ENCODE peak calls at places on chromosomes 4 and X, in six cellular contexts. U, Q, Z, D, W and P are unnamed samples.

GRCh38 chrX:47078129-47079043 is at the start of gene RGN:
- DNase-seq in D (no peak), Z (peak; percentile 69), U (peak; percentile 61), Q (peak; percentile 28), W (peak; percentile 12), P (no peak)

GRCh38 chr4:52198356-52198755 is 147.3 kb downstream of the SPATA18 start:
- DNase-seq in Q (no peak), D (no peak), W (peak; percentile 6), Z (no peak), U (no peak), P (no peak)

GRCh38 chr4:44629280-44629866 is 22.1 kb downstream of the YIPF7 start:
- DNase-seq in Q (no peak), D (no peak), U (no peak), Z (peak; percentile 67), W (peak; percentile 45), P (no peak)

GRCh38 chrX:386768-387575 is at the start of gene PPP2R3B:
- DNase-seq in Q (peak; percentile 100), Z (peak; percentile 99), U (peak; percentile 99), W (peak; percentile 98), D (peak; percentile 98), P (peak; percentile 99)

GRCh38 chrX:118178450-118178849 is 61.8 kb upstream of the KLHL13 start:
- DNase-seq in D (no peak), W (no peak), Q (no peak), Z (peak; percentile 48), U (no peak), P (no peak)

GRCh38 chr4:86058621-86059020 is 301.2 kb downstream of the MAPK10 start:
- DNase-seq in D (no peak), Z (no peak), W (no peak), Q (no peak), U (no peak), P (no peak)

GRCh38 chr4:182144621-182145359 is 98.4 kb upstream of the TENM3 start:
- DNase-seq in U (no peak), Z (peak; percentile 78), D (peak; percentile 46), Q (no peak), W (peak; percentile 19), P (no peak)

GRCh38 chrX:19381326-19381725 is 37.6 kb downstream of the PDHA1 start:
- DNase-seq in Q (no peak), Z (no peak), U (no peak), W (no peak), D (no peak), P (no peak)

GRCh38 chr4:142719854-142720541 is 126.1 kb downstream of the INPP4B start:
- DNase-seq in U (no peak), Q (no peak), D (peak; percentile 2), W (peak; percentile 48), Z (no peak), P (no peak)

GRCh38 chr4:184066584-184067300 is 150.9 kb downstream of the ENPP6 start:
- DNase-seq in Q (peak; percentile 18), Z (no peak), D (no peak), U (no peak), W (peak; percentile 6), P (no peak)

GRCh38 chr4:36189511-36190226 is 54.6 kb downstream of the ARAP2 start:
- DNase-seq in U (no peak), D (no peak), Z (no peak), W (no peak), Q (no peak), P (no peak)

GRCh38 chr4:140875751-140876389 is 119.7 kb upstream of the TBC1D9 start:
- DNase-seq in D (peak; percentile 71), U (no peak), Q (no peak), W (no peak), Z (no peak), P (no peak)

GRCh38 chr4:140331245-140331644 is 42.2 kb upstream of the SCOC start:
- DNase-seq in Q (no peak), D (no peak), W (no peak), U (no peak), Z (no peak), P (no peak)

GRCh38 chr4:36348403-36348938 is 67.1 kb downstream of the DTHD1 start:
- DNase-seq in D (no peak), Q (no peak), Z (no peak), U (no peak), W (no peak), P (no peak)

GRCh38 chrX:9133426-9133825 is 99.5 kb upstream of the FAM9B start:
- DNase-seq in Q (no peak), U (no peak), Z (no peak), D (peak; percentile 15), W (peak; percentile 27), P (no peak)

GRCh38 chr4:38872620-38873019 is 5.0 kb downstream of the FAM114A1 start:
- DNase-seq in W (peak; percentile 85), Q (no peak), U (no peak), Z (no peak), D (peak; percentile 61), P (no peak)

GRCh38 chrX:51855698-51856097 is 37.7 kb upstream of the MAGED1 start:
- DNase-seq in D (no peak), Q (no peak), U (no peak), Z (no peak), W (no peak), P (no peak)

GRCh38 chrX:51852621-51853020 is 40.8 kb upstream of the MAGED1 start:
- DNase-seq in U (no peak), D (no peak), W (no peak), Q (no peak), Z (no peak), P (no peak)

GRCh38 chrX:51860679-51861078 is 32.7 kb upstream of the MAGED1 start:
- DNase-seq in W (peak; percentile 45), Q (peak; percentile 8), U (no peak), D (peak; percentile 4), Z (peak; percentile 57), P (no peak)

GRCh38 chrX:51853251-51853650 is 40.2 kb upstream of the MAGED1 start:
- DNase-seq in Q (no peak), W (no peak), D (no peak), Z (peak; percentile 46), U (no peak), P (no peak)

GRCh38 chrX:51857159-51857733 is 36.2 kb upstream of the MAGED1 start:
- DNase-seq in Q (no peak), U (no peak), D (no peak), Z (no peak), W (no peak), P (no peak)
- H3K9me3 ChIP-seq in Q (no peaks in the 10 kb centered on the region), U (no peaks in the 10 kb centered on the region), D (no peaks in the 10 kb centered on the region), Z (peaks cover 38% of the 10 kb centered on the region), W (no peaks in the 10 kb centered on the region), P (peaks cover 9% of the 10 kb centered on the region)

DNA sequence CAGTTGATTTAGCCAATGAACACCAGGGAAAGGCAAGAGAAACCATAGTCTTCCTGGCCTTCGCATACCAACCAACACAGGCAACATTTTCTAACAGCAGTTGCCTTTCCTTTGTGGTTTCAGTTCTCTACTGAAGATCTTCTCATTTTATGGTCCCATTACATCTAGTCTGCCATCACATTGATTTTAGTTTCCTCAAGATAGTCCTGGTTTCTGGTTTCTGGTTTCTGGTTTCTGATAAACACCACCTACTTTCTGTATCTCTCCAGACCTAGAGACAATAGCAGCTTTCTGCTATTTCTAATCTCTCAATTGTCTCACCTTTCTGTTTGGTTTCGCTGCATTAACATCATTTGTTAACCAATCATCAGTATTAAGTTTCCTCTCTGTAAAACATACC is 646.3 kb upstream of the SPANXN1 start:
- DNase-seq in W (no peak), D (no peak), Q (no peak), U (no peak), Z (no peak), P (no peak)
- H3K9me3 ChIP-seq in W (no peaks in the 10 kb centered on the region), D (no peaks in the 10 kb centered on the region), Q (no peaks in the 10 kb centered on the region), U (no peaks in the 10 kb centered on the region), Z (peaks cover 18% of the 10 kb centered on the region), P (no peaks in the 10 kb centered on the region)

DNA sequence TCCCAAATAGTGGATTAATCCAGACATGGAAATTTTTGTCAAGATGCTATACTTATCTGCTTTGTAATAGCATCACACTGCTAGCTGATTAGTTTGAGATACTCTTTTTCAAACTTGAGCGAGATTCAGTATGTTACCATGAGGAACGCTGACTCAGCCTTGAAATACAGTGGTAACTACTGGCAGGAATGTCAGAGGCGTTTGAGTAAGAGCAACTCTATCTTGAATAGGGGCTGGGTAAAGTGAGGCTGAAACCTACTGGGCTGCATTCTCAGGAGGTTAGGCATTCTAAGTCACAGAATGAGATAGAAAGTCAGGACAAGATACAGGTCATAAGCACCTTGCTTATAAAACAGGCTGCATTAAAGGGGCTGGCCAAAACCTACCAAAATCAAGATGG is 2519.6 kb downstream of the ARAP2 start:
- DNase-seq in Q (no peak), D (no peak), Z (no peak), W (no peak), U (no peak), P (no peak)
- H3K9me3 ChIP-seq in Q (no peaks in the 10 kb centered on the region), D (no peaks in the 10 kb centered on the region), Z (no peaks in the 10 kb centered on the region), W (no peaks in the 10 kb centered on the region), U (no peaks in the 10 kb centered on the region), P (peaks cover 2% of the 10 kb centered on the region)

GRCh38 chr4:77020017-77020416 is 55.8 kb downstream of the CCNI start:
- DNase-seq in Z (no peak), Q (no peak), D (no peak), W (no peak), U (no peak), P (no peak)
- H3K9me3 ChIP-seq in Z (no peaks in the 10 kb centered on the region), Q (no peaks in the 10 kb centered on the region), D (no peaks in the 10 kb centered on the region), W (no peaks in the 10 kb centered on the region), U (no peaks in the 10 kb centered on the region), P (no peaks in the 10 kb centered on the region)

GRCh38 chr4:30416547-30416946 is 303.6 kb upstream of the PCDH7 start:
- DNase-seq in Z (no peak), U (no peak), W (no peak), Q (no peak), D (no peak), P (no peak)

DNA sequence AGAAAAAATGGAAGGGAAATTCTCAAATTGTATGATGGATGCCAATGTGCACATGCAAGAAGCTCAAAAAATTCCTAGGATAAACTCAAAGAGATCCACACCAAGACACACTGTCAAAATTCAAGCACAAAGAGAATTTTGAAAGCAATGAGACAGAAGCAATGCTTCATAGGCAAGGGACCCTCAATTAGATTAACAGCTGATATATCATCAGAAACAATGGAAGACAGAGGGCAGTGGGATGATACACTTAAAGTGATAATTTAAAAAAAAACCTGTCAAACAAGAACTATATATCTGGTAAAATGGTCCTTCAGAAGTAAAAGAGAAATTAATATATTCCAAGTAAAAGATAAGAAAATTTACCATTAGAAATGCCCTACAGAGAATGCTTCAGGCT is 306.3 kb upstream of the PCDH7 start:
- DNase-seq in U (no peak), Q (no peak), D (no peak), Z (no peak), W (no peak), P (no peak)
- H3K9me3 ChIP-seq in U (peaks cover 7% of the 10 kb centered on the region), Q (no peaks in the 10 kb centered on the region), D (no peaks in the 10 kb centered on the region), Z (peaks cover 72% of the 10 kb centered on the region), W (no peaks in the 10 kb centered on the region), P (no peaks in the 10 kb centered on the region)

DNA sequence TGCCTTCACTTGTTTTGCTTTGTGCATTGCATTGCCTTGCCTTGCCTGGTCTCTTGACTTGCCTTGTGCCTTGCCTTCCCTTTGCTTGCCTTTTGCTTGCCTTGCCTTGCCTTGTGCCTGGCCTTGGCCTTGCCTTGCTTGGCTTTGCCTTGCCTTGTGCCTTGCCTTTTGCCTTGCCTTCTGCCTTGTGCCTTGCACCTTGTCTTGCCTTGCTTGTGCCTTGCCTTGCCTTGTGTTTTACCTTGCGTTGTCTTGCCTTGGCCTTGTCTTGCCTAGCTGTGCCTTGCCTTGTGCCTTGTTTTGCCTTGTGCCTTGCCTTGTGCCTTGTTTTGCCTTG is 95.3 kb downstream of the TAB3 start:
- DNase-seq in D (no peak), W (no peak), U (no peak), Q (no peak), Z (no peak), P (no peak)
- H3K9me3 ChIP-seq in D (no peaks in the 10 kb centered on the region), W (no peaks in the 10 kb centered on the region), U (no peaks in the 10 kb centered on the region), Q (no peaks in the 10 kb centered on the region), Z (no peaks in the 10 kb centered on the region), P (no peaks in the 10 kb centered on the region)